ENCODE peak calls at places on chromosome 3, in five cellular contexts. O is HCT116, V is neural progenitor cell, N is GM23338, M is GM23248. W is an unnamed sample. For H3K4me1, the result is how much of the 10 kb centered on the place peaks cover.

GRCh38 chr3:139520028-139520737 is 19.4 kb downstream of the RBP1 start:
- DNase-seq in O (peak), V (no peak), N (peak), M (no peak), W (peak)

GRCh38 chr3:136751259-136752045 is 726 bp downstream of the STAG1 start:
- DNase-seq in O (no peak), V (peak), N (peak), M (peak), W (peak)

GRCh38 chr3:141366285-141367037 is 1.8 kb upstream of the ZBTB38 start:
- DNase-seq in O (peak), V (no peak), N (no peak), M (peak), W (peak)

GRCh38 chr3:133301194-133301593 is 98.7 kb upstream of the BFSP2 start:
- DNase-seq in O (no peak), V (no peak), N (no peak), M (peak), W (no peak)

GRCh38 chr3:50625131-50625878 is 8.4 kb downstream of the MAPKAPK3 start:
- DNase-seq in O (no peak), V (peak), N (peak), M (no peak), W (no peak)

GRCh38 chr3:119413603-119414280 is 49.7 kb downstream of the TMEM39A start:
- DNase-seq in O (no peak), V (no peak), N (peak), M (no peak), W (peak)

GRCh38 chr3:137845161-137845560 is 81.0 kb downstream of the SOX14 start:
- DNase-seq in O (no peak), V (peak), N (peak), M (no peak), W (no peak)

GRCh38 chr3:65636326-65636725 is 402.4 kb downstream of the MAGI1 start:
- DNase-seq in O (no peak), V (no peak), N (no peak), M (no peak), W (no peak)

GRCh38 chr3:48507256-48508061 is 3.5 kb upstream of the SHISA5 start:
- DNase-seq in O (peak), V (peak), N (peak), M (peak), W (peak)

GRCh38 chr3:105791919-105792786 is 76.7 kb downstream of the CBLB start:
- DNase-seq in O (no peak), V (no peak), N (no peak), M (peak), W (no peak)

GRCh38 chr3:46729038-46729437 is 11.4 kb upstream of the PRSS50 start:
- DNase-seq in O (no peak), V (no peak), N (peak), M (no peak), W (no peak)

DNA sequence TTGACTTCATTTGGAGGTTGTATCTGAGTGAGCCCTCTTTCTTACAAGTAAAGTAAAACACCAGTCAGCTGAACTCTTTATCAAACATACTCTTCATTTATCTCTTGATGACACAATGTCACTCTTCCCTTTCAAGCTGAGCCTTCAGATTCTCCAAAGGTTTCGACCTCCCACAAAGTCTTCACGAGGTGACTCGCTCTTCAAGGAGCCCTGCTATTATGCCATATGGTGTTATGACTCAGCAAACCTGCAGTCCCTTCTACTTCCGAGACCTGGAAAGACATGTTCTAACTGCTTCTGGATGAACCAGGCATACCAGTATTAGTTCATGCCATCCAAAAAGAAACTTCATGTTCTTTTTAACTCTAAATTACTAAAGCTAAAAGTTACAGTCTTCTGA is 23.1 kb downstream of the AADAC start:
- DNase-seq in O (peak), V (peak), N (peak), M (peak), W (no peak)
- TF ChIP-seq EZH2phosphoT487 in O (no peak), V (no peak), N (no peak), M (no peak), W (no peak)

GRCh38 chr3:57942872-57943283 is 65.3 kb upstream of the FLNB start:
- DNase-seq in O (no peak), V (no peak), N (no peak), M (peak), W (no peak)

GRCh38 chr3:57944313-57944580 is 64.0 kb upstream of the FLNB start:
- DNase-seq in O (no peak), V (no peak), N (no peak), M (no peak), W (no peak)

GRCh38 chr3:57943525-57944312 is 64.5 kb upstream of the FLNB start:
- DNase-seq in O (no peak), V (no peak), N (no peak), M (no peak), W (no peak)

GRCh38 chr3:57939776-57940175 is 68.4 kb upstream of the FLNB start:
- DNase-seq in O (no peak), V (peak), N (no peak), M (no peak), W (no peak)

DNA sequence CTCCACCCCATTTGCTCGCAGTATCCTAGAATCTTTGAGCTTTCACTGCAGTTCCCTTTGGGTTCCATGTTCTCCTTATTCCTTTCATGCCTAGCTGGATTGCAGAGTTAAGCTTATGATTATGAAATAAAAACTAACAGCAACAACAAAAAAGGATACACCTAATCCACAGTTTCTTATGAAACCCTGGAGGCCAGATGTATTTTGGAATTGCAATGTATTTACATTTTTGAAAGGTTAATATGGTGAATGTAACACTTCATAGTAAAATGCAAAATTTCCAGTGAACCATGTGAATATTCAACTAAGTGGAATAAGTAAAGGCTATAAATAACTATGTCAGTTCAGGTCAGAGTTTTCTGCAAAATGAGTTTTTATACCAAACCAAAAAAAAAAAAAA is 65.9 kb upstream of the FLNB start:
- DNase-seq in O (no peak), V (no peak), N (no peak), M (no peak), W (no peak)
- H3K27ac ChIP-seq in O (no peak), V (no peak), N (no peak), M (no peak), W (no peak)

GRCh38 chr3:71245052-71245488 is 338.5 kb downstream of the FOXP1 start:
- DNase-seq in O (no peak), V (peak), N (peak), M (peak), W (no peak)
- H3K4me1 ChIP-seq in O (under half), V (half or more), N (half or more), M (under half), W (under half)

GRCh38 chr3:67678665-67679064 is 24.3 kb upstream of the SUCLG2 start:
- DNase-seq in O (no peak), V (no peak), N (no peak), M (no peak), W (peak)
- TF ChIP-seq EZH2phosphoT487 in O (no peak), V (no peak), N (no peak), M (no peak), W (no peak)

GRCh38 chr3:128236667-128237066 is 83.4 kb downstream of the EEFSEC start:
- DNase-seq in O (no peak), V (no peak), N (no peak), M (no peak), W (no peak)
- H3K27ac ChIP-seq in O (no peak), V (no peak), N (no peak), M (no peak), W (no peak)

W was measured in MM.1S.